ENCODE peak calls at places on chromosome 21, in seven cellular contexts. One of them, this sample, is unnamed.

GRCh38 chr21:34916446-34916845 is 132.7 kb downstream of the RUNX1 start:
- DNase-seq in BJ: peak; percentile 91
- DNase-seq in SK-N-SH: no peak
- DNase-seq in GM12865: no peak
- DNase-seq in A549: no peak
- DNase-seq in left ventricle myocardium inferior: no peak
- DNase-seq in cardiac muscle cell: peak; percentile 45
- DNase-seq in this sample: no peak

GRCh38 chr21:45740491-45741357 is 97.2 kb downstream of the PCBP3 start:
- DNase-seq in left ventricle myocardium inferior: no peak
- DNase-seq in GM12865: no peak
- DNase-seq in cardiac muscle cell: peak; percentile 8
- DNase-seq in A549: no peak
- DNase-seq in BJ: no peak
- DNase-seq in SK-N-SH: no peak
- DNase-seq in this sample: no peak

GRCh38 chr21:42486551-42486950 is 9.5 kb downstream of the RSPH1 start:
- DNase-seq in GM12865: no peak
- DNase-seq in BJ: no peak
- DNase-seq in left ventricle myocardium inferior: no peak
- DNase-seq in SK-N-SH: no peak
- DNase-seq in cardiac muscle cell: no peak
- DNase-seq in A549: no peak
- DNase-seq in this sample: no peak

GRCh38 chr21:45581322-45581712 is 39.1 kb upstream of the SLC19A1 start:
- DNase-seq in cardiac muscle cell: no peak
- DNase-seq in SK-N-SH: peak; percentile 21
- DNase-seq in left ventricle myocardium inferior: no peak
- DNase-seq in A549: no peak
- DNase-seq in GM12865: no peak
- DNase-seq in BJ: no peak
- DNase-seq in this sample: no peak

GRCh38 chr21:43864806-43865470 is at the start of gene AGPAT3:
- DNase-seq in BJ: no peak
- DNase-seq in cardiac muscle cell: no peak
- DNase-seq in left ventricle myocardium inferior: peak; percentile 36
- DNase-seq in A549: no peak
- DNase-seq in GM12865: peak; percentile 54
- DNase-seq in SK-N-SH: peak; percentile 87
- DNase-seq in this sample: no peak

GRCh38 chr21:45085700-45086099 is 11.3 kb downstream of the ADARB1 start:
- DNase-seq in SK-N-SH: no peak
- DNase-seq in left ventricle myocardium inferior: no peak
- DNase-seq in A549: no peak
- DNase-seq in BJ: no peak
- DNase-seq in GM12865: no peak
- DNase-seq in cardiac muscle cell: no peak
- DNase-seq in this sample: no peak

GRCh38 chr21:35217504-35218060 is 168.5 kb upstream of the RUNX1 start:
- DNase-seq in cardiac muscle cell: peak; percentile 62
- DNase-seq in A549: peak; percentile 48
- DNase-seq in SK-N-SH: no peak
- DNase-seq in left ventricle myocardium inferior: no peak
- DNase-seq in BJ: peak; percentile 89
- DNase-seq in GM12865: no peak
- DNase-seq in this sample: no peak

GRCh38 chr21:42095581-42095980 is 24.5 kb downstream of the UMODL1 start:
- DNase-seq in A549: no peak
- DNase-seq in BJ: no peak
- DNase-seq in GM12865: no peak
- DNase-seq in SK-N-SH: no peak
- DNase-seq in cardiac muscle cell: no peak
- DNase-seq in left ventricle myocardium inferior: no peak
- DNase-seq in this sample: no peak

GRCh38 chr21:43921979-43922945 is 57.2 kb downstream of the AGPAT3 start:
- DNase-seq in BJ: no peak
- DNase-seq in cardiac muscle cell: peak; percentile 78
- DNase-seq in SK-N-SH: no peak
- DNase-seq in A549: no peak
- DNase-seq in GM12865: peak; percentile 72
- DNase-seq in left ventricle myocardium inferior: peak; percentile 12
- DNase-seq in this sample: no peak

GRCh38 chr21:34576043-34576466 is 38.9 kb downstream of the RCAN1 start:
- DNase-seq in A549: no peak
- DNase-seq in BJ: no peak
- DNase-seq in left ventricle myocardium inferior: peak; percentile 45
- DNase-seq in SK-N-SH: no peak
- DNase-seq in GM12865: no peak
- DNase-seq in cardiac muscle cell: peak; percentile 13
- DNase-seq in this sample: no peak

GRCh38 chr21:14356771-14357170 is 26.2 kb downstream of the HSPA13 start:
- DNase-seq in BJ: no peak
- DNase-seq in GM12865: no peak
- DNase-seq in left ventricle myocardium inferior: no peak
- DNase-seq in cardiac muscle cell: peak; percentile 2
- DNase-seq in SK-N-SH: no peak
- DNase-seq in A549: no peak
- DNase-seq in this sample: no peak

GRCh38 chr21:46459356-46460112 is 843 bp downstream of the DIP2A start:
- DNase-seq in SK-N-SH: no peak
- DNase-seq in GM12865: peak; percentile 13
- DNase-seq in BJ: no peak
- DNase-seq in left ventricle myocardium inferior: peak; percentile 47
- DNase-seq in cardiac muscle cell: peak; percentile 53
- DNase-seq in A549: no peak
- DNase-seq in this sample: no peak

GRCh38 chr21:25960423-25960822 is 210.1 kb downstream of the APP start:
- DNase-seq in BJ: no peak
- DNase-seq in cardiac muscle cell: no peak
- DNase-seq in A549: no peak
- DNase-seq in SK-N-SH: peak; percentile 20
- DNase-seq in GM12865: no peak
- DNase-seq in left ventricle myocardium inferior: no peak
- DNase-seq in this sample: no peak

GRCh38 chr21:46626536-46627302 is 8.8 kb upstream of the PRMT2 start:
- DNase-seq in cardiac muscle cell: no peak
- DNase-seq in GM12865: no peak
- DNase-seq in left ventricle myocardium inferior: no peak
- DNase-seq in A549: no peak
- DNase-seq in BJ: no peak
- DNase-seq in SK-N-SH: no peak
- DNase-seq in this sample: no peak

GRCh38 chr21:44353200-44353970 is at the start of gene TRPM2:
- DNase-seq in GM12865: peak; percentile 76
- DNase-seq in BJ: no peak
- DNase-seq in cardiac muscle cell: peak; percentile 56
- DNase-seq in SK-N-SH: no peak
- DNase-seq in A549: no peak
- DNase-seq in left ventricle myocardium inferior: peak; percentile 72
- DNase-seq in this sample: no peak

GRCh38 chr21:45525153-45525909 is 16.9 kb downstream of the SLC19A1 start:
- DNase-seq in BJ: no peak
- DNase-seq in cardiac muscle cell: no peak
- DNase-seq in left ventricle myocardium inferior: peak; percentile 79
- DNase-seq in GM12865: no peak
- DNase-seq in A549: no peak
- DNase-seq in SK-N-SH: no peak
- DNase-seq in this sample: no peak

GRCh38 chr21:22941779-22942178 is 1943.6 kb downstream of the NCAM2 start:
- DNase-seq in A549: no peak
- DNase-seq in GM12865: no peak
- DNase-seq in left ventricle myocardium inferior: no peak
- DNase-seq in SK-N-SH: no peak
- DNase-seq in BJ: no peak
- DNase-seq in cardiac muscle cell: no peak
- DNase-seq in this sample: no peak

GRCh38 chr21:45848805-45849204 is 132.8 kb upstream of the COL6A1 start:
- DNase-seq in left ventricle myocardium inferior: no peak
- DNase-seq in cardiac muscle cell: no peak
- DNase-seq in BJ: no peak
- DNase-seq in SK-N-SH: no peak
- DNase-seq in GM12865: no peak
- DNase-seq in A549: no peak
- DNase-seq in this sample: no peak

GRCh38 chr21:23162213-23162946 is 2164.2 kb downstream of the NCAM2 start:
- DNase-seq in GM12865: no peak
- DNase-seq in A549: no peak
- DNase-seq in left ventricle myocardium inferior: no peak
- DNase-seq in BJ: no peak
- DNase-seq in cardiac muscle cell: peak; percentile 0
- DNase-seq in SK-N-SH: no peak
- DNase-seq in this sample: no peak

GRCh38 chr21:41827951-41828883 is 50.9 kb downstream of the PRDM15 start:
- DNase-seq in GM12865: no peak
- DNase-seq in left ventricle myocardium inferior: no peak
- DNase-seq in BJ: no peak
- DNase-seq in A549: no peak
- DNase-seq in cardiac muscle cell: no peak
- DNase-seq in SK-N-SH: peak; percentile 61
- DNase-seq in this sample: no peak

GRCh38 chr21:33441489-33442477 is 38.0 kb downstream of the TMEM50B start:
- DNase-seq in SK-N-SH: no peak
- DNase-seq in left ventricle myocardium inferior: peak; percentile 47
- DNase-seq in cardiac muscle cell: peak; percentile 77
- DNase-seq in A549: peak; percentile 87
- DNase-seq in BJ: peak; percentile 53
- DNase-seq in GM12865: peak; percentile 93
- DNase-seq in this sample: peak; percentile 28

GRCh38 chr21:35189077-35189863 is 140.2 kb upstream of the RUNX1 start:
- DNase-seq in GM12865: peak; percentile 74
- DNase-seq in A549: no peak
- DNase-seq in left ventricle myocardium inferior: no peak
- DNase-seq in cardiac muscle cell: peak; percentile 92
- DNase-seq in BJ: peak; percentile 59
- DNase-seq in SK-N-SH: peak; percentile 57
- DNase-seq in this sample: peak; percentile 63

DNA sequence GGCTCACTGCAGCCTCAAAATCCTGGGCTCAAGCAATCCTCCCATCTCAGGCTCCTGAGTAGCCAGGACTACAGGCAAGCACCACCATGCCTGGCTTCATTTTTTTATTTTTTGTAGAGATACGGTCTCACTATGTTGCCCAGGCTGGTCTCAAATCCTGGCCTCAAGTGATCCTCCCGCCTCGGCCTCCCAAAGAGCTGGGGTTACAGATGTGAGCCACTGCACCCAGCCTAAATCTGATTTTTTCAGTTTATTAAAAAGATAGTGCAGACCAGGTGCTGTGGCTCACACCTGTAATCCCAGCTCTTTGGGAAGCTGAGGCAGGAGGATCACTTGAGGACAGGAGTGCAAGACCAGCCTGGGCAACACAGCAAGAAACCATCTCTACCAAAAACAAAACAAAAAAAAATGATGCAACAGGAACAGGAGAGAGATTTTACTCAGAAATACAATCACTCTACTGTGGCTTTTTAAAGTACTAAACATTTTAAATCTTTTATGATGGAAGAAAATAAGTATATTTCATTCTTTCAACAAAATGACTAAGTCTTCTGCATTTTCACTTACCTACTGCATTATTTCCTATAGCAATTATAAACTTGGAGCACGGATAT is 1.9 kb downstream of the PSMG1 start:
- DNase-seq in GM12865: no peak
- DNase-seq in left ventricle myocardium inferior: no peak
- DNase-seq in A549: no peak
- DNase-seq in SK-N-SH: no peak
- DNase-seq in cardiac muscle cell: no peak
- DNase-seq in BJ: no peak
- DNase-seq in this sample: no peak
- H3K4me3 ChIP-seq in GM12865: no peak overlapping the region
- H3K4me3 ChIP-seq in left ventricle myocardium inferior: no peak overlapping the region
- H3K4me3 ChIP-seq in A549: no peak overlapping the region
- H3K4me3 ChIP-seq in SK-N-SH: no peak overlapping the region
- H3K4me3 ChIP-seq in cardiac muscle cell: no peak overlapping the region
- H3K4me3 ChIP-seq in BJ: no peak overlapping the region
- H3K4me3 ChIP-seq in this sample: no peak overlapping the region

DNA sequence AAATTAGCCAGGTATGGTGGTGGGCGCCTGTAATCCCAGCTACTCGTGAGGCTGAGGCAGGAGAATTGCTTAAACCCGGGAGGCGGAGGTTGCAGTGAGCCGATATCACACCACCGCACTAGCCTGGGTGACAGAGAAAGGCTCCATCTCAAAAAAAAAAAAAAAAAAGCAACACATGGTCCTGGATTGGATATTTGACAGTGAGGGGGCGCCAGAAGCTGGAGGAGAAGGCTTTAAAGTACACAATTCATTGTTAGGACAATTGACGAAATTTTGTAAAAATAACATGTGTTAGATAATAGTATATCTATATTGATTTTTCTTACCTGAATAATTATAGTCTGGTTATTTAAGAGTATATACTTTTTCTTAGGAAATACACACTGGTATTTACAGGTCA is 50.2 kb upstream of the USP25 start:
- DNase-seq in A549: no peak
- DNase-seq in SK-N-SH: no peak
- DNase-seq in left ventricle myocardium inferior: no peak
- DNase-seq in cardiac muscle cell: no peak
- DNase-seq in GM12865: no peak
- DNase-seq in BJ: no peak
- DNase-seq in this sample: no peak
- TF ChIP-seq CTCF in A549: no peak
- TF ChIP-seq CTCF in SK-N-SH: no peak
- TF ChIP-seq CTCF in left ventricle myocardium inferior: no peak
- TF ChIP-seq CTCF in cardiac muscle cell: no peak
- TF ChIP-seq CTCF in GM12865: no peak
- TF ChIP-seq CTCF in BJ: no peak
- TF ChIP-seq CTCF in this sample: no peak

GRCh38 chr21:36751383-36751782 is 52.5 kb downstream of the SIM2 start:
- DNase-seq in A549: no peak
- DNase-seq in cardiac muscle cell: no peak
- DNase-seq in SK-N-SH: no peak
- DNase-seq in GM12865: no peak
- DNase-seq in left ventricle myocardium inferior: no peak
- DNase-seq in BJ: no peak
- DNase-seq in this sample: no peak
- H3K4me3 ChIP-seq in A549: no peak overlapping the region
- H3K4me3 ChIP-seq in cardiac muscle cell: no peak overlapping the region
- H3K4me3 ChIP-seq in SK-N-SH: no peak overlapping the region
- H3K4me3 ChIP-seq in GM12865: no peak overlapping the region
- H3K4me3 ChIP-seq in left ventricle myocardium inferior: peak overlapping the region; percentile 25
- H3K4me3 ChIP-seq in BJ: no peak overlapping the region
- H3K4me3 ChIP-seq in this sample: no peak overlapping the region

GRCh38 chr21:30193201-30193600 is 22.7 kb downstream of the CLDN8 start:
- DNase-seq in cardiac muscle cell: peak; percentile 9
- DNase-seq in BJ: no peak
- DNase-seq in A549: no peak
- DNase-seq in SK-N-SH: no peak
- DNase-seq in GM12865: no peak
- DNase-seq in left ventricle myocardium inferior: no peak
- DNase-seq in this sample: no peak

GRCh38 chr21:30189763-30190162 is 23.2 kb upstream of the CLDN17 start:
- DNase-seq in A549: no peak
- DNase-seq in cardiac muscle cell: no peak
- DNase-seq in left ventricle myocardium inferior: no peak
- DNase-seq in BJ: no peak
- DNase-seq in SK-N-SH: no peak
- DNase-seq in GM12865: no peak
- DNase-seq in this sample: no peak

GRCh38 chr21:30190554-30190953 is 23.9 kb upstream of the CLDN17 start:
- DNase-seq in cardiac muscle cell: no peak
- DNase-seq in A549: no peak
- DNase-seq in BJ: no peak
- DNase-seq in GM12865: no peak
- DNase-seq in left ventricle myocardium inferior: no peak
- DNase-seq in SK-N-SH: no peak
- DNase-seq in this sample: no peak

GRCh38 chr21:30199989-30200388 is 15.9 kb downstream of the CLDN8 start:
- DNase-seq in cardiac muscle cell: no peak
- DNase-seq in SK-N-SH: no peak
- DNase-seq in GM12865: no peak
- DNase-seq in left ventricle myocardium inferior: no peak
- DNase-seq in A549: no peak
- DNase-seq in BJ: no peak
- DNase-seq in this sample: no peak

GRCh38 chr21:30194701-30195299 is 21.1 kb downstream of the CLDN8 start:
- DNase-seq in left ventricle myocardium inferior: no peak
- DNase-seq in BJ: no peak
- DNase-seq in SK-N-SH: peak; percentile 18
- DNase-seq in GM12865: peak; percentile 44
- DNase-seq in cardiac muscle cell: peak; percentile 62
- DNase-seq in A549: peak; percentile 20
- DNase-seq in this sample: peak; percentile 4
- TF ChIP-seq CTCF in left ventricle myocardium inferior: peak; percentile 38
- TF ChIP-seq CTCF in BJ: peak; percentile 23
- TF ChIP-seq CTCF in SK-N-SH: peak; percentile 76
- TF ChIP-seq CTCF in GM12865: peak; percentile 49
- TF ChIP-seq CTCF in cardiac muscle cell: peak; percentile 65
- TF ChIP-seq CTCF in A549: no peak
- TF ChIP-seq CTCF in this sample: peak; percentile 36